ENCODE peak calls at places on chromosome 16, in nine cellular contexts. S is upper lobe of right lung; A is activated T-cell treated with anti-CD3 and anti-CD28 coated beads, Interleukin-2, amount 50 U/mL, for 1 hour; W is dorsolateral prefrontal cortex; O is ACHN; X is amygdala; D is activated T-helper 1 cell treated with Interleukin-2 at 50 U/mL for 16 hours; J is HTR-8/SVneo; U is MV-4-11. L is an unnamed sample.

GRCh38 chr16:78490847-78491246 is 391.4 kb downstream of the WWOX start:
- DNase-seq in J (no peak), X (peak), O (no peak), W (peak), U (no peak), D (no peak), S (no peak), A (no peak), L (no peak)

GRCh38 chr16:82055728-82056549 is 20.9 kb downstream of the HSD17B2 start:
- DNase-seq in O (no peak), S (no peak), A (no peak), U (no peak), X (no peak), W (no peak), D (no peak), J (no peak), L (no peak)

GRCh38 chr16:84647830-84648594 is at the start of gene KLHL36:
- DNase-seq in X (peak), D (peak), W (no peak), J (peak), S (peak), O (peak), U (peak), A (peak), L (peak)

GRCh38 chr16:72429566-72430160 is 257.7 kb upstream of the PMFBP1 start:
- DNase-seq in X (peak), A (no peak), O (no peak), W (no peak), U (no peak), D (no peak), S (no peak), J (no peak), L (no peak)

GRCh38 chr16:26186221-26186620 is 494.5 kb downstream of the HS3ST4 start:
- DNase-seq in D (no peak), O (no peak), S (no peak), A (no peak), U (no peak), J (no peak), W (no peak), X (no peak), L (no peak)

GRCh38 chr16:72985148-72985882 is 62.6 kb downstream of the ZFHX3 start:
- DNase-seq in W (no peak), X (no peak), S (no peak), A (no peak), D (no peak), O (no peak), U (no peak), J (no peak), L (no peak)

GRCh38 chr16:83732536-83732935 is 75.2 kb upstream of the HSBP1 start:
- DNase-seq in A (no peak), W (no peak), X (no peak), D (no peak), S (no peak), O (no peak), J (no peak), U (no peak), L (no peak)

GRCh38 chr16:54027126-54027922 is 259.3 kb downstream of the IRX3 start:
- DNase-seq in O (peak), U (no peak), J (peak), W (no peak), X (no peak), S (no peak), D (no peak), A (no peak), L (no peak)

GRCh38 chr16:4323845-4324478 is 8.1 kb downstream of the GLIS2 start:
- DNase-seq in S (peak), X (no peak), W (no peak), O (peak), J (no peak), U (no peak), D (no peak), A (no peak), L (peak)

GRCh38 chr16:78395035-78395434 is 295.6 kb downstream of the WWOX start:
- DNase-seq in O (no peak), J (no peak), A (no peak), D (no peak), S (no peak), U (peak), W (no peak), X (no peak), L (no peak)

GRCh38 chr16:27724491-27724878 is 174.5 kb downstream of the KATNIP start:
- DNase-seq in O (no peak), U (no peak), A (no peak), X (peak), D (no peak), W (no peak), J (no peak), S (no peak), L (no peak)

GRCh38 chr16:4428500-4428899 is 2.8 kb downstream of the DNAJA3 start:
- DNase-seq in W (no peak), O (no peak), D (no peak), U (no peak), S (no peak), J (no peak), X (no peak), A (no peak), L (no peak)

GRCh38 chr16:85511938-85512551 is 101.1 kb upstream of the GSE1 start:
- DNase-seq in O (no peak), A (no peak), D (no peak), J (no peak), U (no peak), W (no peak), S (no peak), X (no peak), L (no peak)

GRCh38 chr16:8375208-8375607 is 215.1 kb downstream of the TMEM114 start:
- DNase-seq in O (no peak), D (no peak), W (no peak), A (no peak), S (no peak), X (no peak), J (no peak), U (no peak), L (no peak)

GRCh38 chr16:2484898-2485508 is 10.1 kb downstream of the TBC1D24 start:
- DNase-seq in O (no peak), X (no peak), U (no peak), S (no peak), J (no peak), W (no peak), A (no peak), D (no peak), L (no peak)

GRCh38 chr16:87457724-87458423 is 35.0 kb downstream of the ZCCHC14 start:
- DNase-seq in A (no peak), O (peak), U (peak), J (peak), W (no peak), X (no peak), S (peak), D (no peak), L (no peak)

GRCh38 chr16:46577988-46578579 is 43.1 kb downstream of the SHCBP1 start:
- DNase-seq in X (no peak), W (no peak), S (no peak), D (no peak), J (no peak), U (no peak), O (no peak), A (no peak), L (no peak)

GRCh38 chr16:78210305-78210704 is 110.9 kb downstream of the WWOX start:
- DNase-seq in W (no peak), D (no peak), J (no peak), X (no peak), U (peak), A (no peak), O (peak), S (no peak), L (no peak)

GRCh38 chr16:52293209-52293608 is 253.7 kb downstream of the TOX3 start:
- DNase-seq in J (no peak), X (no peak), A (no peak), D (no peak), U (no peak), W (no peak), O (no peak), S (no peak), L (no peak)

GRCh38 chr16:53053967-53054669 is 673 bp upstream of the CHD9 start:
- DNase-seq in X (peak), A (no peak), W (no peak), D (no peak), O (peak), S (peak), U (peak), J (no peak), L (peak)